ENCODE peak calls at places on chromosomes 2 and 18, in seven cellular contexts. W is NCI-H446; G is DMS153; S is activated naive CD8-positive, alpha-beta T cell treated with anti-CD3 and anti-CD28 coated beads for 36 hours; M is amygdala; O is stimulated activated CD8-positive, alpha-beta memory T cell treated with anti-CD3 and anti-CD28 coated beads, Interleukin-15, amount 100 ng/mL, for 48 hours; A is hypothalamus. P is an unnamed sample.

GRCh38 chr2:165891345-165891744 is 62.2 kb downstream of the TTC21B start:
- DNase-seq in W (no peak), G (no peak), S (no peak), M (no peak), O (no peak), A (no peak), P (no peak)

GRCh38 chr2:170375192-170375591 is 197.2 kb downstream of the MYO3B start:
- DNase-seq in W (no peak), G (no peak), S (no peak), M (no peak), O (no peak), A (no peak), P (no peak)

GRCh38 chr2:145017149-145017548 is 497.2 kb upstream of the ZEB2 start:
- DNase-seq in W (no peak), G (no peak), S (no peak), M (no peak), O (no peak), A (no peak), P (no peak)

GRCh38 chr2:218437969-218438368 is 19.0 kb downstream of the VIL1 start:
- DNase-seq in W (no peak), G (no peak), S (no peak), M (no peak), O (no peak), A (no peak), P (no peak)

GRCh38 chr18:78882585-78882984 is 97.0 kb upstream of the SALL3 start:
- DNase-seq in W (no peak), G (no peak), S (no peak), M (no peak), O (no peak), A (no peak), P (no peak)

GRCh38 chr2:2506536-2506935 is 175.5 kb upstream of the MYT1L start:
- DNase-seq in W (no peak), G (no peak), S (no peak), M (no peak), O (no peak), A (no peak), P (no peak)

GRCh38 chr18:72830109-72830508 is 37.7 kb downstream of the NETO1 start:
- DNase-seq in W (peak; percentile 92), G (no peak), S (peak; percentile 1), M (peak; percentile 17), O (no peak), A (peak; percentile 6), P (peak; percentile 29)

GRCh38 chr2:25692737-25693445 is 19.5 kb upstream of the DTNB start:
- DNase-seq in W (no peak), G (no peak), S (no peak), M (no peak), O (no peak), A (no peak), P (no peak)

GRCh38 chr2:159459279-159459678 is 157.1 kb downstream of the BAZ2B start:
- DNase-seq in W (no peak), G (no peak), S (no peak), M (no peak), O (no peak), A (no peak), P (no peak)

GRCh38 chr2:179619947-179620467 is 241.4 kb downstream of the ZNF385B start:
- DNase-seq in W (no peak), G (no peak), S (no peak), M (no peak), O (no peak), A (no peak), P (no peak)

GRCh38 chr2:219634951-219635751 is 7.7 kb downstream of the SLC4A3 start:
- DNase-seq in W (no peak), G (no peak), S (no peak), M (no peak), O (no peak), A (no peak), P (no peak)

GRCh38 chr2:95079455-95079776 is 42.2 kb downstream of the MRPS5 start:
- DNase-seq in W (no peak), G (no peak), S (no peak), M (no peak), O (no peak), A (no peak), P (no peak)

GRCh38 chr2:102304268-102304667 is 7.1 kb upstream of the IL1RL1 start:
- DNase-seq in W (no peak), G (no peak), S (no peak), M (no peak), O (no peak), A (no peak), P (no peak)

GRCh38 chr2:2547451-2547850 is 216.4 kb upstream of the MYT1L start:
- DNase-seq in W (no peak), G (no peak), S (no peak), M (peak; percentile 80), O (no peak), A (no peak), P (peak; percentile 12)

GRCh38 chr2:118530976-118531375 is 316.5 kb downstream of the EN1 start:
- DNase-seq in W (no peak), G (no peak), S (no peak), M (no peak), O (no peak), A (no peak), P (no peak)

GRCh38 chr18:3498705-3499451 is 48.9 kb downstream of the TGIF1 start:
- DNase-seq in W (no peak), G (no peak), S (peak; percentile 23), M (peak; percentile 12), O (no peak), A (no peak), P (no peak)

GRCh38 chr2:88016948-88017779 is 817 bp upstream of the RNU2-63P start:
- DNase-seq in W (peak; percentile 34), G (peak; percentile 31), S (peak; percentile 69), M (peak; percentile 76), O (peak; percentile 37), A (no peak), P (no peak)

GRCh38 chr2:101360229-101360628 is 27.1 kb downstream of the CREG2 start:
- DNase-seq in W (no peak), G (no peak), S (no peak), M (no peak), O (no peak), A (no peak), P (no peak)

P was measured in nucleus accumbens.